ENCODE peak calls at places on chromosomes 4 and X, in eight cellular contexts. W is endodermal cell, C is NCI-H345, E is ascending aorta, X is natural killer cell, R is frontal cortex, V is adipocyte, Y is ovary. Q is an unnamed sample.

GRCh38 chr4:6275898-6276563 is 6.4 kb downstream of the WFS1 start:
- DNase-seq in W (no peak), C (no peak), E (no peak), X (no peak), R (no peak), V (no peak), Y (peak), Q (no peak)

GRCh38 chr4:147447820-147448219 is 33.1 kb upstream of the EDNRA start:
- DNase-seq in W (no peak), C (no peak), E (no peak), X (no peak), R (no peak), V (peak), Y (no peak), Q (no peak)

GRCh38 chr4:9703391-9703790 is 78.0 kb upstream of the DRD5 start:
- DNase-seq in W (peak), C (peak), E (peak), X (peak), R (peak), V (peak), Y (peak), Q (peak)

GRCh38 chr4:39320381-39321115 is 45.6 kb downstream of the RFC1 start:
- DNase-seq in W (no peak), C (no peak), E (no peak), X (no peak), R (no peak), V (peak), Y (no peak), Q (no peak)

GRCh38 chr4:100949350-100949935 is 397.9 kb downstream of the PPP3CA start:
- DNase-seq in W (no peak), C (no peak), E (no peak), X (no peak), R (no peak), V (no peak), Y (no peak), Q (no peak)

GRCh38 chr4:98720871-98721480 is 62.6 kb upstream of the TSPAN5 start:
- DNase-seq in W (no peak), C (no peak), E (no peak), X (no peak), R (no peak), V (peak), Y (no peak), Q (no peak)

GRCh38 chr4:150773729-150774449 is 191.9 kb downstream of the MAB21L2 start:
- DNase-seq in W (no peak), C (no peak), E (no peak), X (no peak), R (no peak), V (no peak), Y (no peak), Q (no peak)

GRCh38 chr4:15182600-15183222 is 180.4 kb downstream of the CPEB2 start:
- DNase-seq in W (no peak), C (no peak), E (no peak), X (no peak), R (no peak), V (no peak), Y (no peak), Q (no peak)

GRCh38 chrX:44344687-44345086 is 1.2 kb upstream of the EFHC2 start:
- DNase-seq in W (no peak), C (no peak), E (no peak), X (no peak), R (no peak), V (no peak), Y (no peak), Q (no peak)

GRCh38 chr4:61938250-61938846 is 738.2 kb downstream of the ADGRL3 start:
- DNase-seq in W (peak), C (no peak), E (no peak), X (no peak), R (no peak), V (no peak), Y (no peak), Q (no peak)

GRCh38 chrX:46803140-46803539 is 33.7 kb upstream of the RP2 start:
- DNase-seq in W (peak), C (no peak), E (no peak), X (no peak), R (no peak), V (no peak), Y (no peak), Q (no peak)

GRCh38 chr4:53921856-53922255 is 142.5 kb downstream of the CHIC2 start:
- DNase-seq in W (no peak), C (no peak), E (no peak), X (no peak), R (no peak), V (no peak), Y (no peak), Q (no peak)

GRCh38 chrX:153622661-153623309 is 23.8 kb upstream of the CCNQ start:
- DNase-seq in W (no peak), C (no peak), E (no peak), X (no peak), R (no peak), V (no peak), Y (peak), Q (no peak)

GRCh38 chr4:159607824-159608223 is 504.9 kb downstream of the RAPGEF2 start:
- DNase-seq in W (no peak), C (no peak), E (no peak), X (no peak), R (no peak), V (no peak), Y (no peak), Q (no peak)

GRCh38 chr4:25500626-25501318 is 123.7 kb downstream of the ANAPC4 start:
- DNase-seq in W (no peak), C (peak), E (no peak), X (no peak), R (no peak), V (no peak), Y (no peak), Q (no peak)

GRCh38 chr4:156718226-156718625 is 253.4 kb downstream of the PDGFC start:
- DNase-seq in W (no peak), C (no peak), E (no peak), X (no peak), R (no peak), V (no peak), Y (no peak), Q (no peak)

GRCh38 chr4:187480146-187481145 is 515.1 kb upstream of the ZFP42 start:
- DNase-seq in W (no peak), C (no peak), E (no peak), X (no peak), R (no peak), V (peak), Y (no peak), Q (no peak)

GRCh38 chrX:24231169-24231568 is 81.6 kb downstream of the ZFX start:
- DNase-seq in W (no peak), C (no peak), E (no peak), X (no peak), R (no peak), V (peak), Y (no peak), Q (no peak)

GRCh38 chrX:24216037-24216436 is 66.5 kb downstream of the ZFX start:
- DNase-seq in W (no peak), C (no peak), E (no peak), X (no peak), R (no peak), V (no peak), Y (no peak), Q (no peak)

GRCh38 chr4:122010610-122011009 is 58.8 kb upstream of the TRPC3 start:
- DNase-seq in W (no peak), C (peak), E (no peak), X (no peak), R (no peak), V (peak), Y (no peak), Q (no peak)

GRCh38 chrX:151921866-151922265 is 9.2 kb downstream of the MAGEA4 start:
- DNase-seq in W (no peak), C (no peak), E (no peak), X (no peak), R (no peak), V (no peak), Y (no peak), Q (no peak)

GRCh38 chr4:2441393-2442174 is 22.8 kb downstream of the CFAP99 start:
- DNase-seq in W (peak), C (peak), E (peak), X (peak), R (peak), V (peak), Y (peak), Q (peak)

GRCh38 chrX:13293700-13294099 is 26.2 kb downstream of the ATXN3L start:
- DNase-seq in W (no peak), C (peak), E (no peak), X (no peak), R (no peak), V (peak), Y (no peak), Q (no peak)

Q was measured in activated B cell treated with CpG ODN at 0.5 μM for 24 hours.